ENCODE peak calls at places on chromosomes 13 and 19, in four cellular contexts. One of them, this sample, is unnamed.

GRCh38 chr13:75904012-75904411 is 267.9 kb downstream of the LMO7 start:
- DNase-seq in non-pigmented ciliary epithelial cell: no peak
- DNase-seq in GM12865: no peak
- DNase-seq in M059J: no peak
- DNase-seq in this sample: no peak

GRCh38 chr13:112102243-112102642 is 35.3 kb downstream of the SOX1 start:
- DNase-seq in non-pigmented ciliary epithelial cell: no peak
- DNase-seq in M059J: peak; percentile 3
- DNase-seq in GM12865: no peak
- DNase-seq in this sample: no peak

GRCh38 chr13:28558567-28558966 is 63.6 kb upstream of the FLT1 start:
- DNase-seq in M059J: peak; percentile 60
- DNase-seq in non-pigmented ciliary epithelial cell: peak; percentile 15
- DNase-seq in GM12865: no peak
- DNase-seq in this sample: no peak

GRCh38 chr13:79491715-79492114 is 10.8 kb downstream of the NDFIP2 start:
- DNase-seq in M059J: peak; percentile 60
- DNase-seq in non-pigmented ciliary epithelial cell: no peak
- DNase-seq in GM12865: no peak
- DNase-seq in this sample: no peak

GRCh38 chr13:114087430-114087829 is 45.0 kb downstream of the RASA3 start:
- DNase-seq in GM12865: no peak
- DNase-seq in non-pigmented ciliary epithelial cell: no peak
- DNase-seq in M059J: no peak
- DNase-seq in this sample: no peak

GRCh38 chr13:73477441-73477840 is 418.6 kb downstream of the KLF5 start:
- DNase-seq in M059J: no peak
- DNase-seq in non-pigmented ciliary epithelial cell: no peak
- DNase-seq in GM12865: no peak
- DNase-seq in this sample: no peak

GRCh38 chr19:51055866-51056265 is 9.0 kb downstream of the KLK13 start:
- DNase-seq in GM12865: no peak
- DNase-seq in non-pigmented ciliary epithelial cell: no peak
- DNase-seq in M059J: no peak
- DNase-seq in this sample: no peak

GRCh38 chr13:98937911-98938381 is 39.9 kb downstream of the DOCK9 start:
- DNase-seq in M059J: no peak
- DNase-seq in non-pigmented ciliary epithelial cell: no peak
- DNase-seq in GM12865: no peak
- DNase-seq in this sample: no peak

GRCh38 chr13:50415428-50415827 is 400.2 kb downstream of the KCNRG start:
- DNase-seq in GM12865: no peak
- DNase-seq in non-pigmented ciliary epithelial cell: peak; percentile 37
- DNase-seq in M059J: no peak
- DNase-seq in this sample: no peak

GRCh38 chr19:54449701-54450069 is 686 bp downstream of the LENG8 start:
- DNase-seq in M059J: no peak
- DNase-seq in GM12865: no peak
- DNase-seq in non-pigmented ciliary epithelial cell: no peak
- DNase-seq in this sample: no peak

GRCh38 chr19:51407631-51408131 is 9.8 kb downstream of the SIGLEC10 start:
- DNase-seq in non-pigmented ciliary epithelial cell: no peak
- DNase-seq in M059J: peak; percentile 34
- DNase-seq in GM12865: peak; percentile 64
- DNase-seq in this sample: peak; percentile 18

GRCh38 chr13:98476106-98476505 is 100.8 kb downstream of the STK24 start:
- DNase-seq in non-pigmented ciliary epithelial cell: no peak
- DNase-seq in GM12865: peak; percentile 79
- DNase-seq in M059J: peak; percentile 15
- DNase-seq in this sample: peak; percentile 58

GRCh38 chr13:74040200-74040599 is 94.0 kb downstream of the KLF12 start:
- DNase-seq in GM12865: peak; percentile 67
- DNase-seq in M059J: peak; percentile 24
- DNase-seq in non-pigmented ciliary epithelial cell: no peak
- DNase-seq in this sample: no peak

GRCh38 chr13:97502691-97503090 is 68.7 kb downstream of the RAP2A start:
- DNase-seq in M059J: no peak
- DNase-seq in GM12865: no peak
- DNase-seq in non-pigmented ciliary epithelial cell: no peak
- DNase-seq in this sample: no peak

GRCh38 chr13:112510002-112510780 is 77.8 kb downstream of the TUBGCP3 start:
- DNase-seq in GM12865: peak; percentile 38
- DNase-seq in M059J: peak; percentile 31
- DNase-seq in non-pigmented ciliary epithelial cell: peak; percentile 41
- DNase-seq in this sample: no peak

GRCh38 chr19:19385900-19386339 is 19.6 kb upstream of the GATAD2A start:
- DNase-seq in M059J: no peak
- DNase-seq in GM12865: no peak
- DNase-seq in non-pigmented ciliary epithelial cell: no peak
- DNase-seq in this sample: peak; percentile 55

GRCh38 chr19:14370169-14370998 is 10.9 kb upstream of the ADGRE5 start:
- DNase-seq in non-pigmented ciliary epithelial cell: no peak
- DNase-seq in GM12865: peak; percentile 76
- DNase-seq in M059J: no peak
- DNase-seq in this sample: no peak

GRCh38 chr19:47445937-47446402 is 25.7 kb downstream of the SLC8A2 start:
- DNase-seq in GM12865: peak; percentile 24
- DNase-seq in M059J: peak; percentile 36
- DNase-seq in non-pigmented ciliary epithelial cell: no peak
- DNase-seq in this sample: peak; percentile 66

This sample was measured in activated gamma-delta T cell treated with Interleukin-2 at 50 U/mL for 16 hours.